ENCODE peak calls at places on chromosome 19, in four cellular contexts. P, R, W and I are unnamed samples.

GRCh38 chr19:49339364-49340068 is 4.3 kb downstream of the CD37 start:
- DNase-seq in P (no peak), R (peak; percentile 89), W (no peak), I (peak; percentile 41)

GRCh38 chr19:55494172-55494761 is 6.0 kb downstream of the SSC5D start:
- DNase-seq in W (no peak), R (no peak), P (peak; percentile 19), I (no peak)

GRCh38 chr19:17294051-17294891 is 9.0 kb downstream of the ABHD8 start:
- DNase-seq in R (peak; percentile 69), W (no peak), P (peak; percentile 67), I (no peak)

GRCh38 chr19:52224211-52224610 is 34.4 kb downstream of the PPP2R1A start:
- DNase-seq in R (no peak), P (no peak), W (no peak), I (no peak)

GRCh38 chr19:41795031-41795461 is 1.3 kb upstream of the CEACAM3 start:
- DNase-seq in W (no peak), R (peak; percentile 61), P (peak; percentile 64), I (no peak)

GRCh38 chr19:49132974-49133609 is 13.7 kb downstream of the PPFIA3 start:
- DNase-seq in W (no peak), R (no peak), P (no peak), I (no peak)

GRCh38 chr19:16382775-16383543 is 58.3 kb downstream of the KLF2 start:
- DNase-seq in W (peak; percentile 77), R (peak; percentile 88), P (peak; percentile 72), I (peak; percentile 66)

GRCh38 chr19:46296722-46297431 is at the start of gene HIF3A:
- DNase-seq in W (peak; percentile 40), R (no peak), P (no peak), I (no peak)

GRCh38 chr19:30373593-30373992 is 1.4 kb downstream of the ZNF536 start:
- DNase-seq in R (no peak), P (no peak), W (no peak), I (peak; percentile 80)

GRCh38 chr19:7342143-7342542 is 6.6 kb upstream of the ARHGEF18 start:
- DNase-seq in W (no peak), R (no peak), P (no peak), I (no peak)

GRCh38 chr19:55160128-55160985 is 2.8 kb upstream of the TNNI3 start:
- DNase-seq in R (peak; percentile 90), P (peak; percentile 94), W (peak; percentile 32), I (peak; percentile 41)

GRCh38 chr19:31085125-31085524 is 264.1 kb downstream of the TSHZ3 start:
- DNase-seq in W (no peak), R (no peak), P (peak; percentile 56), I (no peak)

GRCh38 chr19:13978721-13979191 is 26.4 kb downstream of the DCAF15 start:
- DNase-seq in R (no peak), W (no peak), P (no peak), I (no peak)

GRCh38 chr19:41411682-41412265 is 14.2 kb downstream of the BCKDHA start:
- DNase-seq in P (peak; percentile 69), R (no peak), W (no peak), I (peak; percentile 80)

GRCh38 chr19:6047741-6048231 is 62.5 kb downstream of the RFX2 start:
- DNase-seq in R (peak; percentile 31), W (no peak), P (peak; percentile 55), I (no peak)